ENCODE peak calls at places on chromosomes 7 and 10, in four cellular contexts. S is neural progenitor cell, W is cardiac fibroblast, H is mucosa of descending colon. D is an unnamed sample.
A peak's percentile ranks its signal among the peaks of the same experiment; 100 is the strongest.

GRCh38 chr10:125160856-125161569 is 650 bp upstream of the CTBP2 start:
- DNase-seq in S (peak; percentile 97), W (peak; percentile 92), H (peak; percentile 82), D (peak; percentile 93)

GRCh38 chr7:42605381-42605780 is 306.5 kb downstream of the C7orf25 start:
- DNase-seq in S (peak; percentile 15), W (no peak), H (no peak), D (no peak)

GRCh38 chr10:66183028-66183427 is 742.8 kb upstream of the LRRTM3 start:
- DNase-seq in S (no peak), W (no peak), H (no peak), D (no peak)

GRCh38 chr10:113665806-113666354 is 2.0 kb upstream of the NRAP start:
- DNase-seq in S (peak; percentile 53), W (peak; percentile 79), H (no peak), D (peak; percentile 89)

GRCh38 chr10:129476431-129476830 is 9.4 kb downstream of the MGMT start:
- DNase-seq in S (no peak), W (no peak), H (no peak), D (no peak)

GRCh38 chr7:6306471-6306870 is 34.0 kb upstream of the CYTH3 start:
- DNase-seq in S (no peak), W (peak; percentile 37), H (no peak), D (peak; percentile 16)

GRCh38 chr7:150946826-150947750 is 31.0 kb downstream of the KCNH2 start:
- DNase-seq in S (no peak), W (no peak), H (peak; percentile 18), D (no peak)

GRCh38 chr7:20280475-20281351 is 50.0 kb upstream of the ITGB8 start:
- DNase-seq in S (no peak), W (peak; percentile 73), H (no peak), D (peak; percentile 67)

GRCh38 chr7:90320801-90321494 is at the start of gene FAM237B:
- DNase-seq in S (peak; percentile 64), W (peak; percentile 33), H (peak; percentile 30), D (peak; percentile 10)

GRCh38 chr10:79155301-79156081 is 86.7 kb downstream of the ZMIZ1 start:
- DNase-seq in S (no peak), W (no peak), H (no peak), D (no peak)

GRCh38 chr10:121597504-121598241 is 571 bp downstream of the FGFR2 start:
- DNase-seq in S (peak; percentile 65), W (no peak), H (peak; percentile 61), D (no peak)

GRCh38 chr7:9921326-9921725 is 1052.3 kb upstream of the PHF14 start:
- DNase-seq in S (no peak), W (no peak), H (no peak), D (no peak)

GRCh38 chr10:126207313-126207771 is 180.9 kb downstream of the ADAM12 start:
- DNase-seq in S (no peak), W (no peak), H (no peak), D (peak; percentile 77)

GRCh38 chr10:1643161-1643910 is 94.0 kb downstream of the ADARB2 start:
- DNase-seq in S (peak; percentile 83), W (no peak), H (no peak), D (no peak)

GRCh38 chr7:130294314-130294713 is 1.4 kb downstream of the CPA4 start:
- DNase-seq in S (no peak), W (no peak), H (no peak), D (peak; percentile 67)

GRCh38 chr7:476736-477360 is 42.8 kb downstream of the PDGFA start:
- DNase-seq in S (no peak), W (no peak), H (peak; percentile 11), D (no peak)

GRCh38 chr7:131471605-131472004 is 84.8 kb downstream of the PODXL start:
- DNase-seq in S (no peak), W (no peak), H (no peak), D (no peak)

GRCh38 chr10:17708806-17709205 is 43.2 kb upstream of the TMEM236 start:
- DNase-seq in S (no peak), W (no peak), H (no peak), D (peak; percentile 92)

GRCh38 chr10:83991986-83992753 is 147.1 kb upstream of the GHITM start:
- DNase-seq in S (peak; percentile 78), W (peak; percentile 7), H (peak; percentile 24), D (peak; percentile 4)

GRCh38 chr10:133399123-133399601 is 5.2 kb downstream of the MTG1 start:
- DNase-seq in S (no peak), W (no peak), H (no peak), D (no peak)

GRCh38 chr7:137476937-137477336 is 133.4 kb upstream of the PTN start:
- DNase-seq in S (no peak), W (peak; percentile 30), H (no peak), D (peak; percentile 21)

GRCh38 chr7:157743781-157744525 is 407.1 kb downstream of the DNAJB6 start:
- DNase-seq in S (no peak), W (no peak), H (no peak), D (no peak)

GRCh38 chr7:38518516-38518915 is 112.7 kb downstream of the AMPH start:
- DNase-seq in S (no peak), W (no peak), H (no peak), D (no peak)

GRCh38 chr10:127148066-127148932 is 48.1 kb downstream of the INSYN2A start:
- DNase-seq in S (no peak), W (peak; percentile 70), H (no peak), D (peak; percentile 70)

GRCh38 chr7:108497082-108497725 is 28.7 kb downstream of the PNPLA8 start:
- DNase-seq in S (peak; percentile 62), W (peak; percentile 69), H (no peak), D (peak; percentile 55)

GRCh38 chr10:116120688-116121087 is 152.3 kb downstream of the GFRA1 start:
- DNase-seq in S (peak; percentile 59), W (no peak), H (no peak), D (no peak)

GRCh38 chr10:37576154-37576553 is 281.3 kb downstream of the ZNF248 start:
- DNase-seq in S (no peak), W (no peak), H (no peak), D (no peak)

GRCh38 chr10:58868736-58869435 is 307.6 kb upstream of the PHYHIPL start:
- DNase-seq in S (no peak), W (no peak), H (no peak), D (peak; percentile 13)

GRCh38 chr7:92815412-92815811 is 21.0 kb downstream of the CDK6 start:
- DNase-seq in S (no peak), W (no peak), H (no peak), D (no peak)
- H3K4me3 ChIP-seq in S (no peak overlapping the region), W (no peak overlapping the region), H (no peak overlapping the region), D (no peak overlapping the region)

GRCh38 chr7:7681191-7681935 is 37.0 kb downstream of the RPA3 start:
- DNase-seq in S (peak; percentile 37), W (peak; percentile 77), H (no peak), D (peak; percentile 74)
- TF ChIP-seq CTCF in S (peak; percentile 55), W (peak; percentile 58), H (peak; percentile 13), D (peak; percentile 61)

DNA sequence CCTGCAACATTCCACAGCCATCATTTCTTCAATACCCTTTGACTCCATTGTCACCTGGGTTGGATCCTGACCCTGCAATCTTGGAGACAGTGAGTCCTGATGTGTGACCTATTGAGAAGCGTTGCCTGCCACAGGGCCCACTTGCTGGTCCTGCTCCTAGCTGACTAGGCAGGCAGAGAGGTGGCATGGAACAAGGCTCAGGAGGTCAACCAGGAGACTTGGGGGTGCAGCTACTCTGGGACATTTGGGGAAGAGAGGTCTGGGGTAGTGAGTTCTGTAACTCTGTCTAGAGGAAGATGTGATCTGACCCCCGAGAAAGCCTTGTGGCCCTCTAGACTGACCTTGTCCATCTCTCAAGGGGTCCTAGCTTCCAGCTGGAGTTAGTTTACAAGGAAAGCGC is 1.8 kb downstream of the ZMIZ2 start:
- DNase-seq in S (no peak), W (no peak), H (no peak), D (no peak)
- H3K4me3 ChIP-seq in S (no peak overlapping the region), W (no peak overlapping the region), H (no peak overlapping the region), D (no peak overlapping the region)

GRCh38 chr10:14904316-14904732 is 25.7 kb downstream of the SUV39H2 start:
- DNase-seq in S (peak; percentile 43), W (peak; percentile 53), H (no peak), D (peak; percentile 34)
- TF ChIP-seq CTCF in S (peak; percentile 65), W (peak; percentile 55), H (no peak), D (peak; percentile 62)

GRCh38 chr10:132309879-132310591 is 2.3 kb upstream of the STK32C start:
- DNase-seq in S (no peak), W (no peak), H (no peak), D (no peak)

GRCh38 chr10:132307823-132308587 is at the start of gene STK32C:
- DNase-seq in S (peak; percentile 97), W (peak; percentile 94), H (peak; percentile 94), D (peak; percentile 93)

GRCh38 chr10:132306951-132307751 is 599 bp downstream of the STK32C start:
- DNase-seq in S (peak; percentile 76), W (peak; percentile 29), H (peak; percentile 67), D (no peak)

GRCh38 chr10:132309466-132309865 is 1.7 kb upstream of the STK32C start:
- DNase-seq in S (no peak), W (no peak), H (no peak), D (no peak)

GRCh38 chr10:132308588-132309451 is 1.1 kb upstream of the STK32C start:
- DNase-seq in S (peak; percentile 76), W (no peak), H (peak; percentile 46), D (no peak)
- H3K4me3 ChIP-seq in S (peak overlapping the region; percentile 75), W (peak overlapping the region; percentile 67), H (peak overlapping the region; percentile 44), D (peak overlapping the region; percentile 74)

GRCh38 chr10:11856678-11857077 is 33.5 kb downstream of the PROSER2 start:
- DNase-seq in S (no peak), W (no peak), H (no peak), D (no peak)

GRCh38 chr10:11856089-11856488 is 32.9 kb downstream of the PROSER2 start:
- DNase-seq in S (no peak), W (no peak), H (no peak), D (no peak)

GRCh38 chr10:11851910-11852309 is 28.8 kb downstream of the PROSER2 start:
- DNase-seq in S (no peak), W (no peak), H (no peak), D (no peak)

GRCh38 chr10:11854301-11854700 is 31.1 kb downstream of the PROSER2 start:
- DNase-seq in S (no peak), W (no peak), H (no peak), D (no peak)

DNA sequence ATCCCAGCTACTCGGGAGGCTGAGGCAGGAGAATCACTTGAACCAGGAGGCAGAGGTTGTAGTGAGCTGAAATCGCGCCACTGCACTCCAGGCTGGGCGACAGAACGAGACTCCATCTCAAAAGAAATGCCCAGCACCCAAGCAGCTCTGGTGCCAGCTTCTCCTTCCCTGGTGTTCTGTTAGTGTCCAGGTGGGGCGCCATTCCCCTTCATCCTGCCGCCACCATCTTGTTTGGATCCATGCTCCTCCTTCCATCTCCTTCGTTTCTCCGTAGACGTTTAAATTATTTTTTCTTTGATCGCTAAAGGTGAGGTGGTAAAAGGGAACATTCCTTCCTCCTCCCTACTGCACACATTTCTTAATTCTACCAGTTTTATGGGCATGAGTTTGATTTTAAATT is 30.3 kb downstream of the PROSER2 start:
- DNase-seq in S (no peak), W (no peak), H (no peak), D (no peak)
- TF ChIP-seq CTCF in S (peak; percentile 29), W (peak; percentile 17), H (no peak), D (peak; percentile 20)